ENCODE peak calls at places on chromosome 15, in nine cellular contexts. M is RWPE1, S is foreskin keratinocyte, I is fibroblast of lung, C is mesenchymal stem cell, W is HepG2, N is heart left ventricle, K is substantia nigra, Z is cardiac muscle cell. H is an unnamed sample.

GRCh38 chr15:89116404-89116803 is 28.1 kb downstream of the ABHD2 start:
- DNase-seq in M (no peak), S (no peak), I (no peak), C (no peak), W (no peak), N (no peak), K (no peak), Z (peak), H (no peak)

GRCh38 chr15:63080638-63081250 is 38.2 kb downstream of the TPM1 start:
- DNase-seq in M (no peak), S (no peak), I (no peak), C (no peak), W (no peak), N (peak), K (no peak), Z (no peak), H (no peak)

GRCh38 chr15:74227968-74228722 is 8.0 kb upstream of the CCDC33 start:
- DNase-seq in M (no peak), S (no peak), I (peak), C (no peak), W (no peak), N (no peak), K (no peak), Z (no peak), H (no peak)

GRCh38 chr15:48928877-48929538 is 34.7 kb downstream of the SHC4 start:
- DNase-seq in M (no peak), S (no peak), I (no peak), C (no peak), W (no peak), N (no peak), K (no peak), Z (no peak), H (no peak)

GRCh38 chr15:41971089-41971892 is 1.1 kb downstream of the EHD4 start:
- DNase-seq in M (peak), S (no peak), I (peak), C (peak), W (peak), N (peak), K (no peak), Z (peak), H (peak)

GRCh38 chr15:85793641-85794597 is 806 bp downstream of the KLHL25 start:
- DNase-seq in M (peak), S (no peak), I (no peak), C (peak), W (peak), N (peak), K (no peak), Z (peak), H (peak)

GRCh38 chr15:73331501-73331900 is 37.3 kb downstream of the HCN4 start:
- DNase-seq in M (no peak), S (no peak), I (no peak), C (no peak), W (no peak), N (no peak), K (no peak), Z (no peak), H (no peak)

GRCh38 chr15:76575177-76576078 is 238.9 kb downstream of the ISL2 start:
- DNase-seq in M (no peak), S (no peak), I (no peak), C (no peak), W (no peak), N (no peak), K (no peak), Z (no peak), H (no peak)

GRCh38 chr15:44738340-44738984 is 2.1 kb downstream of the TRIM69 start:
- DNase-seq in M (peak), S (no peak), I (peak), C (peak), W (peak), N (no peak), K (no peak), Z (peak), H (peak)

GRCh38 chr15:45120081-45120972 is 6.2 kb downstream of the DUOXA2 start:
- DNase-seq in M (no peak), S (no peak), I (no peak), C (no peak), W (no peak), N (no peak), K (no peak), Z (no peak), H (no peak)

GRCh38 chr15:77430213-77430612 is 9.5 kb downstream of the HMG20A start:
- DNase-seq in M (no peak), S (no peak), I (no peak), C (no peak), W (no peak), N (no peak), K (no peak), Z (no peak), H (no peak)

GRCh38 chr15:52217186-52217585 is 26.0 kb upstream of the GNB5 start:
- DNase-seq in M (peak), S (no peak), I (no peak), C (no peak), W (no peak), N (no peak), K (no peak), Z (peak), H (peak)

GRCh38 chr15:69319384-69320375 is 21.0 kb downstream of the PAQR5 start:
- DNase-seq in M (no peak), S (no peak), I (no peak), C (no peak), W (no peak), N (no peak), K (no peak), Z (no peak), H (no peak)

GRCh38 chr15:73751896-73752816 is 995 bp downstream of the INSYN1 start:
- DNase-seq in M (no peak), S (no peak), I (no peak), C (no peak), W (no peak), N (no peak), K (no peak), Z (peak), H (no peak)

GRCh38 chr15:49301562-49301961 is 121.5 kb upstream of the FGF7 start:
- DNase-seq in M (no peak), S (no peak), I (peak), C (no peak), W (no peak), N (no peak), K (no peak), Z (no peak), H (no peak)

GRCh38 chr15:68796576-68796975 is 24.1 kb downstream of the ANP32A start:
- DNase-seq in M (no peak), S (no peak), I (no peak), C (no peak), W (no peak), N (no peak), K (no peak), Z (no peak), H (no peak)

GRCh38 chr15:20341901-20342605 is 199.5 kb downstream of the GOLGA6L6 start:
- DNase-seq in M (no peak), S (no peak), I (no peak), C (no peak), W (no peak), N (peak), K (no peak), Z (peak), H (no peak)

GRCh38 chr15:72365844-72366243 is 10.0 kb downstream of the HEXA start:
- DNase-seq in M (no peak), S (no peak), I (no peak), C (no peak), W (no peak), N (no peak), K (no peak), Z (no peak), H (peak)

GRCh38 chr15:73240864-73241499 is 127.8 kb downstream of the HCN4 start:
- DNase-seq in M (peak), S (no peak), I (peak), C (peak), W (peak), N (peak), K (no peak), Z (peak), H (peak)

GRCh38 chr15:96225642-96226259 is 104.7 kb upstream of the NR2F2 start:
- DNase-seq in M (no peak), S (peak), I (no peak), C (no peak), W (peak), N (no peak), K (no peak), Z (no peak), H (no peak)

GRCh38 chr15:100001405-100001804 is 268.2 kb upstream of the LYSMD4 start:
- DNase-seq in M (no peak), S (no peak), I (no peak), C (no peak), W (no peak), N (no peak), K (no peak), Z (no peak), H (no peak)

GRCh38 chr15:41985236-41986160 is 13.1 kb upstream of the EHD4 start:
- DNase-seq in M (no peak), S (no peak), I (no peak), C (no peak), W (no peak), N (no peak), K (no peak), Z (no peak), H (no peak)

GRCh38 chr15:82414536-82415191 is 15.0 kb upstream of the GOLGA6L9 start:
- DNase-seq in M (no peak), S (no peak), I (peak), C (peak), W (peak), N (no peak), K (no peak), Z (no peak), H (no peak)

GRCh38 chr15:87843312-87843711 is 413.2 kb downstream of the NTRK3 start:
- DNase-seq in M (no peak), S (no peak), I (no peak), C (no peak), W (no peak), N (no peak), K (no peak), Z (no peak), H (no peak)

GRCh38 chr15:77144028-77144427 is 73.1 kb upstream of the TSPAN3 start:
- DNase-seq in M (no peak), S (no peak), I (peak), C (peak), W (no peak), N (no peak), K (no peak), Z (no peak), H (peak)

GRCh38 chr15:40937762-40938529 is 8.8 kb downstream of the DLL4 start:
- DNase-seq in M (peak), S (no peak), I (no peak), C (no peak), W (no peak), N (peak), K (no peak), Z (no peak), H (peak)

GRCh38 chr15:80599359-80599758 is 95.8 kb upstream of the ABHD17C start:
- DNase-seq in M (no peak), S (peak), I (peak), C (peak), W (no peak), N (no peak), K (no peak), Z (no peak), H (no peak)

GRCh38 chr15:41564960-41565502 is 6.0 kb downstream of the TYRO3 start:
- DNase-seq in M (no peak), S (no peak), I (no peak), C (no peak), W (no peak), N (no peak), K (no peak), Z (peak), H (no peak)

GRCh38 chr15:57769266-57769665 is 62.8 kb downstream of the POLR2M start:
- DNase-seq in M (no peak), S (no peak), I (peak), C (peak), W (no peak), N (peak), K (no peak), Z (no peak), H (no peak)

GRCh38 chr15:77983708-77984445 is 93.6 kb downstream of the TBC1D2B start:
- DNase-seq in M (no peak), S (no peak), I (peak), C (no peak), W (no peak), N (peak), K (no peak), Z (no peak), H (no peak)

GRCh38 chr15:65827065-65827464 is 35.0 kb upstream of the DENND4A start:
- DNase-seq in M (no peak), S (no peak), I (no peak), C (no peak), W (no peak), N (no peak), K (no peak), Z (no peak), H (no peak)

GRCh38 chr15:74038707-74039655 is 43.4 kb downstream of the GOLGA6A start:
- DNase-seq in M (no peak), S (no peak), I (peak), C (peak), W (no peak), N (peak), K (no peak), Z (no peak), H (no peak)

GRCh38 chr15:85297537-85297936 is 82.9 kb upstream of the AKAP13 start:
- DNase-seq in M (no peak), S (no peak), I (no peak), C (no peak), W (peak), N (no peak), K (no peak), Z (no peak), H (no peak)

GRCh38 chr15:52257734-52258062 is 37.9 kb downstream of the MYO5C start:
- DNase-seq in M (no peak), S (no peak), I (no peak), C (peak), W (no peak), N (no peak), K (no peak), Z (peak), H (no peak)

GRCh38 chr15:90213123-90213817 is 12.1 kb downstream of the SEMA4B start:
- DNase-seq in M (no peak), S (peak), I (no peak), C (no peak), W (no peak), N (peak), K (no peak), Z (peak), H (peak)

GRCh38 chr15:90213818-90214204 is 12.7 kb downstream of the SEMA4B start:
- DNase-seq in M (no peak), S (no peak), I (no peak), C (no peak), W (no peak), N (peak), K (no peak), Z (peak), H (no peak)

GRCh38 chr15:90211440-90212168 is 10.5 kb downstream of the SEMA4B start:
- DNase-seq in M (peak), S (peak), I (peak), C (peak), W (no peak), N (peak), K (no peak), Z (no peak), H (peak)

GRCh38 chr15:90211009-90211408 is 9.9 kb downstream of the SEMA4B start:
- DNase-seq in M (no peak), S (no peak), I (no peak), C (no peak), W (no peak), N (no peak), K (no peak), Z (no peak), H (no peak)

DNA sequence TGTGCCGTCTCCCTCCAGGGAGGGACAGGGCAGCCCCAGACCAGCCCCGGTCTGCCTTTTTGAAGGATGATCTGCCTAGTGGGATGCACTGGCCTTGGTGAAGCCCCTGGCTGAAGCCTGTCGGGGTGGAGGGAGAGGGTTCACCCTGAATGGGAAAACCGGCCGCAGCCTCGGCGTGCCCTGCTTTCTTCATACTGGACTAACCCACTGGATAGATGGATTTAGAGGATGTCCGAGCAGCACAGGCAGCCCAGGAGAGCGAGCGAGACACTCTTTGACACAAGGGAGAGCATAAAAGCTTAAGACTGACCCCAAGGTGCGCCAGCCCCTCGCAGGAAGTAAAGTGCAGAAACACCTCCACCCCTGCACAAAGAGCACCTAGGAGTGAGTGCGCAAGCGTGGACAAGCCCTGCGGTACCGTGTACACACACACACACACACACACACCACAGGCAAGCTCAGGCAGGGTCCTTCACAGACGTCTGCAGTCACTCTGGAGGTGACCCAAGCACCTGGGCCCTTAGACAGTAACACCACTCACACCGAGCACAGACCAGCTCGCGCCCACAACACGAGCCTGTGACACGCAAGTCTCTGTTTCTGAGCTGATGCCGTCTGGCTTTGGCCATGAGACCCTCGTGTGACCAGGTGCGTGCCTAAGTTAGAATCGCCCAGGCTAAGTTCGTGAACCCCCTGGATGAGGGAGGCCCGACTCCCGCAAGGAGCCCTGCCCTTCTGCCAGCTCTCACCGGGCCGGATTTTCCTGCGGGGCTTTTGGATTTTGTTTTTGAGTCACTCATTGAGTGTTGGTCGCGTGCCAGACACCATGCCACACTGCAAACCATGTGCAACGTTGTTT is 11.3 kb downstream of the SEMA4B start:
- DNase-seq in M (peak), S (peak), I (no peak), C (no peak), W (no peak), N (peak), K (no peak), Z (no peak), H (peak)
- H3K27ac ChIP-seq in M (peak), S (peak), I (no peak), C (no peak), W (no peak), N (no peak), K (no peak), Z (peak), H (peak)

DNA sequence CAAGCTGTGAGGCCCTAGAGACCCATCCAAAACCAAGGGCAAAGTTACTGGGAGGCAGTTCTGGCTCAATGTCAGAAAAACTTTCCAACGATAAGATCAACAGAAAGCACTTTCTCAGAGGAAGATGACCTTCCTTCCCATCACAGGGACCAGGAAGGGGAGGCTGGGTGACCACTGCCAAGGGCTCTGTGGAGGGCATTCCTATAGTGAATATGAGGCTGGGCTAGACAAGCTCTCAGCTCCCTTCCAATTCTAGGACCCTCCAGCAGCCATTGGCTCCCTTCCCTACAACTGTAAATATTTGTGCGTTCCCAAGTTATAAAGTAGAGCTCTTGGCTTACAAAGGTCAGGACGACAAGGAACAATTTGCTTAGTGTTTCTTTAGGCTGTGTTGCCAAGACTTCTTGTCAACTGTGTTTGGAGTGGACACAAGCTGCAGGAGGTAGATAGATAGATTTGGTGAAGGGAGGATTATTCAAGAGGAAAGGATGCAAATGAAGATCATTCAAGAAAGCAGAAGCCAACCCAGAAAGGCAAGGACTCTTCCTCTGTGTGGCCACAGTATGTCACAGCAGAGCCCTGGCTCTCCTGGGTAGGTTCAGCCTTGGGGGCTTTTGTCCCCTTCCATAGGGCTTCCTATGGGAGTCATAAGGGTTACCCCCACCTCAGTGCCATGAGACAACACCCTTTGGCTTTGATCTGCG is 223.5 kb upstream of the TLE3 start:
- DNase-seq in M (no peak), S (no peak), I (peak), C (no peak), W (no peak), N (no peak), K (no peak), Z (no peak), H (peak)
- H3K27ac ChIP-seq in M (no peak), S (no peak), I (no peak), C (no peak), W (no peak), N (no peak), K (peak), Z (no peak), H (no peak)

GRCh38 chr15:94263341-94264273 is 32.2 kb downstream of the MCTP2 start:
- DNase-seq in M (no peak), S (no peak), I (peak), C (peak), W (no peak), N (no peak), K (no peak), Z (no peak), H (no peak)

GRCh38 chr15:94266000-94266399 is 34.6 kb downstream of the MCTP2 start:
- DNase-seq in M (peak), S (no peak), I (no peak), C (peak), W (peak), N (no peak), K (no peak), Z (no peak), H (no peak)

GRCh38 chr15:94265009-94265408 is 33.6 kb downstream of the MCTP2 start:
- DNase-seq in M (peak), S (peak), I (peak), C (peak), W (no peak), N (no peak), K (no peak), Z (no peak), H (no peak)

GRCh38 chr15:94269954-94270353 is 38.6 kb downstream of the MCTP2 start:
- DNase-seq in M (no peak), S (no peak), I (no peak), C (no peak), W (no peak), N (no peak), K (no peak), Z (no peak), H (no peak)

GRCh38 chr15:94266789-94267188 is 35.4 kb downstream of the MCTP2 start:
- DNase-seq in M (no peak), S (no peak), I (no peak), C (no peak), W (no peak), N (no peak), K (no peak), Z (no peak), H (no peak)
- H3K27ac ChIP-seq in M (no peak), S (no peak), I (no peak), C (no peak), W (no peak), N (no peak), K (no peak), Z (no peak), H (no peak)

DNA sequence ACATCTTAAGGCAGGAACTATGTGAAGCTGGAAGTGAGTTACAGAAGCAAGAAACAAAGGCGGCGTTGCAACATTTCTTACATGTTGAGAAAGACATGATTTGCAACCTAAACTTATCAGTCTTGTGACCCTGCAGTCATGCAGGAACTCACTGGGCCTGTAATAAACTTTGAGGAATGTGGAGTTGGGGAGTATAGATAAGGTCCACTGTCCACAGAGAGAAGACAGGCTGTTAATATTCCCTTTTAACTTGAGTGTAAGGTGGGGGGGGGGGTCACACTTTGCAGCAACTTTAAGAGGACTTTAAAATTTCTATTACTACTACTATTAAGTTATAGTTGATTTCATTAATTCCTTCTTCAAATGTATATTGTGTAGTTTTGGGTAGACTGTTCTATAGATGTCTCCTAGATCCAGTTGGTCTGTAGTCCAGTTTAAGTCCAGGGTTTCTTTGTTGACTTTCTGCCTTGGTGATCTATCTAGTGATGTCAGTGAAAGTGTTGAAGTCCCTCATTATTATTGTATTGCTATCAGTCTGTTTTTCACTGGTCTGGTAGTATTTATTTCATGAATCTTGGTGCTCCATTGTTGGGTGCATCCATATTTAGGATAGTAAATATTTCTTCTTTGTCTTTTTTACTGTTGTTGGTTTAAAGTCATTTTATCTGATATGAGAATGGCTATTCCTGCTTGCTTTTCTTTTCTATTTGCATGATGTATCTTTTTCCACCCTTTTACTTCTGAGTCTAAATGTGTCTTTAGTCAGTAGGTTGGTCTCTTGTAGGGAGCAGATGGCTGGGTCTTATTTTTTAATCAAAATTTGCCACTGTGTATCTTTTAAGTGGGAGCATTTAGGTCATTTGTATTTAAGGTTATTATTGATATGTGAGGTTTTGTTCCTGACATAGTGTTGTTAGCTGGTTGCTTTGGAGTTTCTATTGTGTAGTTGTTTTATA is 15.6 kb upstream of the FAM98B start:
- DNase-seq in M (no peak), S (no peak), I (no peak), C (peak), W (no peak), N (no peak), K (no peak), Z (no peak), H (no peak)
- H3K27ac ChIP-seq in M (no peak), S (no peak), I (no peak), C (no peak), W (no peak), N (no peak), K (no peak), Z (no peak), H (no peak)

H was measured in small intestine.